ENCODE peak calls at places on chromosomes 11 and 22, in ten cellular contexts. P is left cardiac atrium; V is dorsolateral prefrontal cortex; O is thoracic aorta; Z is GDM1; S is ACHN; W is COLO829; H is activated T-cell treated with anti-CD3 and anti-CD28 coated beads for 48 hours; M is CD4-positive, alpha-beta T cell; Y is ELR. A is an unnamed sample.

GRCh38 chr11:123707606-123708205 is 33.8 kb downstream of the ZNF202 start:
- DNase-seq in P (peak; percentile 51), V (peak; percentile 79), O (no peak), Z (peak; percentile 13), S (peak; percentile 57), W (peak; percentile 72), H (peak; percentile 30), M (peak; percentile 55), Y (peak; percentile 72), A (no peak)

GRCh38 chr11:27358306-27358705 is 4.7 kb downstream of the CCDC34 start:
- DNase-seq in P (no peak), V (no peak), O (no peak), Z (no peak), S (no peak), W (no peak), H (no peak), M (no peak), Y (no peak), A (no peak)

GRCh38 chr11:67627788-67628624 is 1.7 kb downstream of the NUDT8 start:
- DNase-seq in P (peak; percentile 20), V (no peak), O (no peak), Z (no peak), S (no peak), W (no peak), H (no peak), M (no peak), Y (no peak), A (no peak)

GRCh38 chr22:20606041-20606783 is 98.8 kb downstream of the MED15 start:
- DNase-seq in P (no peak), V (no peak), O (no peak), Z (peak; percentile 33), S (peak; percentile 59), W (peak; percentile 64), H (peak; percentile 61), M (peak; percentile 63), Y (peak; percentile 75), A (peak; percentile 75)

GRCh38 chr22:44168206-44168605 is 12.5 kb upstream of the PARVG start:
- DNase-seq in P (no peak), V (no peak), O (no peak), Z (no peak), S (no peak), W (no peak), H (no peak), M (no peak), Y (no peak), A (no peak)

GRCh38 chr22:28116261-28116673 is 197.2 kb upstream of the PITPNB start:
- DNase-seq in P (peak; percentile 59), V (no peak), O (peak; percentile 25), Z (no peak), S (peak; percentile 53), W (no peak), H (no peak), M (no peak), Y (peak; percentile 85), A (no peak)

GRCh38 chr22:20575724-20576444 is 68.5 kb downstream of the MED15 start:
- DNase-seq in P (no peak), V (no peak), O (no peak), Z (no peak), S (no peak), W (no peak), H (no peak), M (no peak), Y (no peak), A (no peak)

GRCh38 chr11:22461626-22462025 is 123.4 kb downstream of the SLC17A6 start:
- DNase-seq in P (no peak), V (no peak), O (no peak), Z (no peak), S (no peak), W (no peak), H (no peak), M (no peak), Y (no peak), A (no peak)

GRCh38 chr11:97502201-97502600 is 1112.4 kb downstream of the JRKL start:
- DNase-seq in P (no peak), V (no peak), O (no peak), Z (no peak), S (no peak), W (no peak), H (no peak), M (no peak), Y (peak; percentile 81), A (no peak)

GRCh38 chr11:59754859-59755700 is at the start of gene STX3:
- DNase-seq in P (peak; percentile 82), V (no peak), O (no peak), Z (peak; percentile 55), S (peak; percentile 83), W (peak; percentile 75), H (peak; percentile 57), M (peak; percentile 65), Y (peak; percentile 80), A (peak; percentile 63)

GRCh38 chr22:31853736-31854500 is 90.4 kb upstream of the YWHAH start:
- DNase-seq in P (no peak), V (no peak), O (no peak), Z (no peak), S (no peak), W (no peak), H (no peak), M (no peak), Y (peak; percentile 41), A (no peak)

GRCh38 chr11:19777342-19778102 is 64.9 kb downstream of the NAV2 start:
- DNase-seq in P (no peak), V (no peak), O (no peak), Z (no peak), S (peak; percentile 61), W (no peak), H (no peak), M (no peak), Y (peak; percentile 71), A (peak; percentile 45)

GRCh38 chr22:28907311-28908008 is 24.1 kb downstream of the ZNRF3 start:
- DNase-seq in P (no peak), V (no peak), O (no peak), Z (no peak), S (no peak), W (no peak), H (peak; percentile 67), M (no peak), Y (no peak), A (no peak)

GRCh38 chr11:45264839-45265515 is 21.2 kb downstream of the SYT13 start:
- DNase-seq in P (no peak), V (no peak), O (no peak), Z (no peak), S (peak; percentile 61), W (peak; percentile 83), H (no peak), M (no peak), Y (peak; percentile 53), A (no peak)

GRCh38 chr11:2136952-2137201 is 2.3 kb downstream of the IGF2 start:
- DNase-seq in P (no peak), V (no peak), O (no peak), Z (no peak), S (no peak), W (no peak), H (no peak), M (no peak), Y (no peak), A (no peak)

GRCh38 chr22:48302657-48303359 is 1524.9 kb downstream of the BRD1 start:
- DNase-seq in P (no peak), V (no peak), O (no peak), Z (no peak), S (no peak), W (no peak), H (no peak), M (no peak), Y (no peak), A (no peak)

GRCh38 chr11:959027-959426 is 33.4 kb downstream of the AP2A2 start:
- DNase-seq in P (no peak), V (no peak), O (no peak), Z (no peak), S (no peak), W (no peak), H (no peak), M (no peak), Y (no peak), A (no peak)

GRCh38 chr11:95432714-95433503 is 201.9 kb upstream of the SESN3 start:
- DNase-seq in P (no peak), V (no peak), O (no peak), Z (no peak), S (no peak), W (no peak), H (no peak), M (no peak), Y (no peak), A (no peak)

GRCh38 chr11:78220218-78221157 is 31.8 kb downstream of the USP35 start:
- DNase-seq in P (no peak), V (no peak), O (no peak), Z (no peak), S (no peak), W (no peak), H (no peak), M (no peak), Y (no peak), A (no peak)

GRCh38 chr11:15696069-15696468 is 581.3 kb downstream of the INSC start:
- DNase-seq in P (no peak), V (no peak), O (no peak), Z (no peak), S (no peak), W (no peak), H (no peak), M (no peak), Y (no peak), A (no peak)

GRCh38 chr22:17266261-17266971 is 47.2 kb upstream of the ADA2 start:
- DNase-seq in P (no peak), V (no peak), O (no peak), Z (no peak), S (no peak), W (no peak), H (no peak), M (peak; percentile 29), Y (no peak), A (peak; percentile 48)

GRCh38 chr22:29626497-29627195 is 23.2 kb downstream of the NF2 start:
- DNase-seq in P (no peak), V (no peak), O (no peak), Z (no peak), S (no peak), W (no peak), H (no peak), M (no peak), Y (peak; percentile 92), A (no peak)

GRCh38 chr22:46040471-46041465 is 63.8 kb upstream of the WNT7B start:
- DNase-seq in P (peak; percentile 15), V (peak; percentile 18), O (no peak), Z (no peak), S (no peak), W (no peak), H (no peak), M (no peak), Y (no peak), A (no peak)

GRCh38 chr11:32118025-32118974 is 27.4 kb downstream of the RCN1 start:
- DNase-seq in P (no peak), V (no peak), O (no peak), Z (no peak), S (peak; percentile 25), W (peak; percentile 77), H (no peak), M (no peak), Y (peak; percentile 83), A (no peak)

GRCh38 chr11:26045082-26045481 is 286.8 kb upstream of the ANO3 start:
- DNase-seq in P (no peak), V (no peak), O (no peak), Z (no peak), S (no peak), W (no peak), H (no peak), M (no peak), Y (peak; percentile 27), A (no peak)

GRCh38 chr11:34639545-34639944 is 18.7 kb downstream of the EHF start:
- DNase-seq in P (no peak), V (no peak), O (no peak), Z (no peak), S (no peak), W (no peak), H (no peak), M (no peak), Y (no peak), A (no peak)

GRCh38 chr11:1296287-1296686 is 13.1 kb downstream of the TOLLIP start:
- DNase-seq in P (no peak), V (no peak), O (no peak), Z (no peak), S (no peak), W (no peak), H (no peak), M (no peak), Y (no peak), A (no peak)

GRCh38 chr22:17332109-17332508 is 37.2 kb upstream of the CECR2 start:
- DNase-seq in P (no peak), V (no peak), O (no peak), Z (no peak), S (no peak), W (no peak), H (no peak), M (no peak), Y (no peak), A (no peak)

A was measured in GM19239.